ENCODE peak calls at places on chromosomes 12 and 14, in seven cellular contexts. P is stimulated activated CD4-positive, alpha-beta T cell treated with anti-CD3 and anti-CD28 coated beads, Interleukin-12 subunit alpha, Interleukin-12 subunit beta, amount 100 ng/mL, for 4 hours; U is CD4-positive, CD25-positive, alpha-beta regulatory T cell; J is AML-193; M is KBM-7; A is dorsolateral prefrontal cortex; K is HT1080. S is an unnamed sample.

GRCh38 chr12:104319918-104320626 is 16.5 kb downstream of the EID3 start:
- DNase-seq in U (no peak), A (no peak), M (no peak), K (no peak), P (no peak), J (no peak), S (no peak)

GRCh38 chr14:52338282-52338681 is 24.2 kb downstream of the PTGER2 start:
- DNase-seq in A (no peak), M (no peak), J (no peak), K (peak; percentile 85), U (no peak), P (no peak), S (no peak)

GRCh38 chr12:102976609-102977280 is 19.3 kb downstream of the ASCL1 start:
- DNase-seq in K (no peak), J (no peak), A (no peak), M (no peak), U (no peak), P (no peak), S (no peak)

GRCh38 chr14:98748966-98749365 is 523.0 kb downstream of the BCL11B start:
- DNase-seq in A (no peak), M (no peak), U (no peak), J (no peak), K (no peak), P (no peak), S (no peak)

GRCh38 chr12:6866920-6867406 is 368 bp upstream of the TPI1 start:
- DNase-seq in U (no peak), J (peak; percentile 73), P (no peak), K (no peak), M (peak; percentile 61), A (no peak), S (peak; percentile 78)

GRCh38 chr14:104393898-104394605 is 185.5 kb upstream of the C14orf180 start:
- DNase-seq in J (no peak), U (peak; percentile 78), M (no peak), K (peak; percentile 23), P (peak; percentile 35), A (no peak), S (peak; percentile 27)

GRCh38 chr12:120466560-120467315 is 2.8 kb downstream of the SRSF9 start:
- DNase-seq in U (peak; percentile 53), P (peak; percentile 28), J (peak; percentile 53), M (peak; percentile 85), K (peak; percentile 45), A (no peak), S (no peak)

GRCh38 chr12:1582709-1583050 is 11.7 kb downstream of the FBXL14 start:
- DNase-seq in J (no peak), U (no peak), P (no peak), M (no peak), A (no peak), K (no peak), S (no peak)

GRCh38 chr12:1977109-1977508 is 27.1 kb downstream of the DCP1B start:
- DNase-seq in K (no peak), M (no peak), A (no peak), J (no peak), U (no peak), P (no peak), S (no peak)

GRCh38 chr14:51957950-51958349 is 31.4 kb upstream of the RTRAF start:
- DNase-seq in K (no peak), A (no peak), P (no peak), U (no peak), J (no peak), M (no peak), S (no peak)

GRCh38 chr12:81758421-81759214 is 532 bp downstream of the PPFIA2 start:
- DNase-seq in K (peak; percentile 44), J (no peak), M (no peak), P (peak; percentile 5), U (no peak), A (peak; percentile 40), S (peak; percentile 67)

GRCh38 chr14:33799705-33800269 is 151.1 kb downstream of the EGLN3 start:
- DNase-seq in J (no peak), A (no peak), U (no peak), K (no peak), M (no peak), P (no peak), S (peak; percentile 29)

GRCh38 chr12:92208613-92209121 is 63.0 kb upstream of the BTG1 start:
- DNase-seq in U (peak; percentile 49), A (no peak), K (peak; percentile 74), J (peak; percentile 5), M (peak; percentile 76), P (no peak), S (no peak)

GRCh38 chr12:119177056-119177325 is 1.7 kb upstream of the HSPB8 start:
- DNase-seq in M (no peak), A (no peak), J (no peak), K (no peak), U (no peak), P (no peak), S (no peak)

GRCh38 chr12:73629893-73630872 is 907.5 kb upstream of the ATXN7L3B start:
- DNase-seq in M (no peak), J (no peak), U (no peak), K (no peak), A (no peak), P (no peak), S (peak; percentile 15)

S was measured in H7.